ENCODE peak calls at places on chromosome 2, in nine cellular contexts. K is prostate gland, E is transverse colon, G is spleen, L is HL-60, D is sigmoid colon, V is suprapubic skin, C is esophagus muscularis mucosa, P is endothelial cell of umbilical vein. Y is an unnamed sample.

GRCh38 chr2:31386172-31386571 is 28.4 kb downstream of the XDH start:
- DNase-seq in K (no peak), E (no peak), G (no peak), L (no peak), D (no peak), V (no peak), C (peak), P (no peak), Y (no peak)

GRCh38 chr2:215797676-215798075 is 215.7 kb downstream of the MREG start:
- DNase-seq in K (no peak), E (no peak), G (no peak), L (no peak), D (no peak), V (no peak), C (no peak), P (no peak), Y (no peak)

GRCh38 chr2:170488807-170489206 is 226.3 kb upstream of the SP5 start:
- DNase-seq in K (no peak), E (no peak), G (no peak), L (no peak), D (no peak), V (no peak), C (no peak), P (no peak), Y (no peak)

GRCh38 chr2:101725038-101725437 is 27.5 kb downstream of the MAP4K4 start:
- DNase-seq in K (no peak), E (no peak), G (no peak), L (no peak), D (no peak), V (no peak), C (no peak), P (no peak), Y (no peak)

GRCh38 chr2:185745864-185746859 is 7.6 kb downstream of the FSIP2 start:
- DNase-seq in K (no peak), E (no peak), G (no peak), L (no peak), D (no peak), V (no peak), C (no peak), P (no peak), Y (no peak)

GRCh38 chr2:21406983-21407382 is 283.2 kb downstream of the TDRD15 start:
- DNase-seq in K (no peak), E (no peak), G (no peak), L (no peak), D (no peak), V (no peak), C (no peak), P (no peak), Y (no peak)

GRCh38 chr2:211598238-211598637 is 940.4 kb downstream of the ERBB4 start:
- DNase-seq in K (no peak), E (no peak), G (no peak), L (no peak), D (no peak), V (no peak), C (no peak), P (no peak), Y (no peak)

GRCh38 chr2:159118859-159119510 is 150.5 kb downstream of the TANC1 start:
- DNase-seq in K (no peak), E (no peak), G (no peak), L (no peak), D (no peak), V (no peak), C (no peak), P (no peak), Y (no peak)

GRCh38 chr2:229514318-229514717 is 200.0 kb downstream of the DNER start:
- DNase-seq in K (no peak), E (no peak), G (no peak), L (no peak), D (no peak), V (no peak), C (no peak), P (no peak), Y (no peak)

GRCh38 chr2:163370169-163370886 is 365.5 kb downstream of the FIGN start:
- DNase-seq in K (no peak), E (no peak), G (no peak), L (no peak), D (no peak), V (no peak), C (no peak), P (no peak), Y (no peak)

GRCh38 chr2:109715302-109715937 is 78.7 kb upstream of the RGPD5 start:
- DNase-seq in K (peak), E (peak), G (peak), L (no peak), D (peak), V (peak), C (peak), P (no peak), Y (no peak)

GRCh38 chr2:181374741-181375675 is 82.2 kb upstream of the ITGA4 start:
- DNase-seq in K (no peak), E (no peak), G (no peak), L (peak), D (no peak), V (no peak), C (no peak), P (no peak), Y (no peak)

GRCh38 chr2:85462337-85462736 is 43.8 kb downstream of the SH2D6 start:
- DNase-seq in K (no peak), E (no peak), G (peak), L (no peak), D (peak), V (no peak), C (no peak), P (no peak), Y (no peak)

GRCh38 chr2:109171444-109172334 is 42.7 kb downstream of the SH3RF3 start:
- DNase-seq in K (peak), E (peak), G (no peak), L (no peak), D (peak), V (peak), C (no peak), P (peak), Y (no peak)

GRCh38 chr2:26623541-26624497 is 17.3 kb downstream of the CIB4 start:
- DNase-seq in K (no peak), E (no peak), G (peak), L (no peak), D (peak), V (peak), C (no peak), P (no peak), Y (no peak)

GRCh38 chr2:203097735-203098134 is 83.1 kb downstream of the NBEAL1 start:
- DNase-seq in K (no peak), E (no peak), G (no peak), L (no peak), D (no peak), V (no peak), C (no peak), P (peak), Y (no peak)

GRCh38 chr2:110802213-110802932 is 70.0 kb downstream of the ACOXL start:
- DNase-seq in K (no peak), E (no peak), G (no peak), L (no peak), D (no peak), V (no peak), C (no peak), P (no peak), Y (no peak)

GRCh38 chr2:235533616-235534385 is 40.0 kb downstream of the AGAP1 start:
- DNase-seq in K (no peak), E (no peak), G (peak), L (no peak), D (no peak), V (no peak), C (no peak), P (no peak), Y (no peak)

GRCh38 chr2:12090072-12090471 is 343.6 kb downstream of the LPIN1 start:
- DNase-seq in K (no peak), E (no peak), G (no peak), L (no peak), D (no peak), V (no peak), C (no peak), P (no peak), Y (no peak)

GRCh38 chr2:233799087-233799665 is 21.0 kb downstream of the MROH2A start:
- DNase-seq in K (no peak), E (no peak), G (peak), L (no peak), D (peak), V (peak), C (no peak), P (no peak), Y (no peak)

GRCh38 chr2:98654702-98655488 is 46.5 kb downstream of the UNC50 start:
- DNase-seq in K (no peak), E (no peak), G (no peak), L (no peak), D (no peak), V (no peak), C (no peak), P (peak), Y (no peak)

GRCh38 chr2:142742301-142743214 is 134.9 kb upstream of the KYNU start:
- DNase-seq in K (no peak), E (no peak), G (no peak), L (no peak), D (no peak), V (no peak), C (no peak), P (no peak), Y (peak)

GRCh38 chr2:38274286-38275276 is 102.5 kb downstream of the ATL2 start:
- DNase-seq in K (peak), E (no peak), G (no peak), L (peak), D (no peak), V (no peak), C (no peak), P (peak), Y (peak)

GRCh38 chr2:239065537-239065936 is 217.7 kb downstream of the TWIST2 start:
- DNase-seq in K (no peak), E (no peak), G (peak), L (no peak), D (no peak), V (no peak), C (no peak), P (no peak), Y (no peak)

GRCh38 chr2:29322011-29322410 is 206.8 kb downstream of the CLIP4 start:
- DNase-seq in K (no peak), E (no peak), G (no peak), L (no peak), D (no peak), V (no peak), C (no peak), P (no peak), Y (peak)

GRCh38 chr2:189698020-189698887 is 23.8 kb downstream of the ANKAR start:
- DNase-seq in K (peak), E (peak), G (no peak), L (no peak), D (no peak), V (no peak), C (no peak), P (peak), Y (no peak)

GRCh38 chr2:60565472-60565871 is 12.0 kb upstream of the BCL11A start:
- DNase-seq in K (no peak), E (peak), G (no peak), L (no peak), D (no peak), V (no peak), C (no peak), P (no peak), Y (peak)

GRCh38 chr2:20577495-20578235 is 73.2 kb downstream of the HS1BP3 start:
- DNase-seq in K (peak), E (no peak), G (peak), L (no peak), D (no peak), V (peak), C (no peak), P (peak), Y (no peak)

GRCh38 chr2:110677080-110677479 is 783 bp downstream of the BUB1 start:
- DNase-seq in K (no peak), E (no peak), G (no peak), L (no peak), D (no peak), V (no peak), C (no peak), P (peak), Y (no peak)

GRCh38 chr2:205776139-205776538 is 93.8 kb downstream of the NRP2 start:
- DNase-seq in K (no peak), E (peak), G (no peak), L (peak), D (no peak), V (no peak), C (no peak), P (no peak), Y (no peak)

GRCh38 chr2:27703638-27704341 is 40.1 kb downstream of the SLC4A1AP start:
- DNase-seq in K (peak), E (peak), G (peak), L (peak), D (peak), V (peak), C (peak), P (peak), Y (peak)

GRCh38 chr2:72893594-72894319 is 6.5 kb downstream of the SPR start:
- DNase-seq in K (no peak), E (peak), G (no peak), L (peak), D (no peak), V (no peak), C (no peak), P (peak), Y (peak)

GRCh38 chr2:20625491-20625919 is 25.4 kb downstream of the HS1BP3 start:
- DNase-seq in K (peak), E (no peak), G (peak), L (no peak), D (peak), V (peak), C (no peak), P (no peak), Y (no peak)

GRCh38 chr2:73163522-73164367 is 38.6 kb upstream of the NOTO start:
- DNase-seq in K (peak), E (peak), G (peak), L (no peak), D (peak), V (peak), C (peak), P (peak), Y (peak)

GRCh38 chr2:24351981-24352380 is 8.4 kb downstream of the ITSN2 start:
- DNase-seq in K (no peak), E (no peak), G (no peak), L (no peak), D (no peak), V (no peak), C (no peak), P (no peak), Y (no peak)
- H3K4me3 ChIP-seq in K (no peak), E (no peak), G (no peak), L (no peak), D (no peak), V (no peak), C (no peak), P (no peak), Y (no peak)

GRCh38 chr2:44166096-44166495 is 2.6 kb upstream of the PPM1B start:
- DNase-seq in K (no peak), E (no peak), G (peak), L (no peak), D (no peak), V (no peak), C (no peak), P (no peak), Y (no peak)

GRCh38 chr2:44167908-44168683 is 579 bp upstream of the PPM1B start:
- DNase-seq in K (peak), E (peak), G (peak), L (peak), D (peak), V (peak), C (peak), P (peak), Y (peak)

GRCh38 chr2:44169155-44169898 is 652 bp downstream of the PPM1B start:
- DNase-seq in K (peak), E (peak), G (no peak), L (no peak), D (peak), V (no peak), C (no peak), P (peak), Y (no peak)

GRCh38 chr2:44168684-44169154 is at the start of gene PPM1B:
- DNase-seq in K (peak), E (peak), G (peak), L (no peak), D (peak), V (peak), C (no peak), P (no peak), Y (no peak)

DNA sequence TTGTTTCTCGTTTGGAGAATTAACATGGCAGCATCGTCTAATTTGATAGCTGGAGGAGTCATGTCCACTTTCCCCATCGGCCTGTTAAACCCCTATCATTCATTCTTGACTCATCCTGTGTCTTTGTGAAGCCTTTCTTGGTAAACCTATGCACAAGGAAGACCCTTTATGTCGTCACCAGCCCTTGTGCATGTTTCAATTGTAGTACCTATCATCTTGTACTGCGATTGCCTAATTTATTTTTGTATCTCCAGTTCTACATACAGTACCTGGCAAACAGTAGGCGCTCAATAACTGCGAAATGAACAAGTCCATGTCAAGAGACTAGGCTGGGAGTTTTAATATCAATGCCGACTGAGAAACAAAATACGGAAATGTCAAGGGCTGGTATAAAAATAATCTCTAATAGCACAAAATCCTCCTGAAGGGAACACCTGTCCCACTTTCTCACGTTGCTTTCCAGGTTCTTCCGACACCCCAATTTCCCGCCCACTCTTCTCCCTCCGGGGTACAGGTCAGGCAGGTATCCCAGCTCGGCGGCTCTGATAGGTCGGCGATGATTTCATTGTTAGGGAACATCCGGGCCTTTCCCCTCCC is 1.3 kb upstream of the PPM1B start:
- DNase-seq in K (no peak), E (no peak), G (no peak), L (no peak), D (no peak), V (no peak), C (no peak), P (no peak), Y (no peak)
- TF ChIP-seq POLR2AphosphoS5 in K (no peak), E (no peak), G (no peak), L (no peak), D (no peak), V (no peak), C (no peak), P (no peak), Y (no peak)

GRCh38 chr2:168203762-168204693 is 43.4 kb downstream of the STK39 start:
- DNase-seq in K (no peak), E (no peak), G (no peak), L (no peak), D (no peak), V (no peak), C (no peak), P (no peak), Y (no peak)
- H3K4me3 ChIP-seq in K (no peak), E (no peak), G (no peak), L (no peak), D (no peak), V (no peak), C (no peak), P (no peak), Y (no peak)

GRCh38 chr2:160388464-160389263 is 104.9 kb downstream of the RBMS1 start:
- DNase-seq in K (no peak), E (peak), G (peak), L (no peak), D (peak), V (peak), C (no peak), P (no peak), Y (no peak)

GRCh38 chr2:160387558-160388262 is 105.9 kb downstream of the RBMS1 start:
- DNase-seq in K (no peak), E (peak), G (no peak), L (no peak), D (peak), V (peak), C (no peak), P (peak), Y (no peak)

GRCh38 chr2:160392201-160392600 is 101.4 kb downstream of the RBMS1 start:
- DNase-seq in K (no peak), E (no peak), G (no peak), L (no peak), D (no peak), V (no peak), C (no peak), P (peak), Y (no peak)

GRCh38 chr2:160389875-160390274 is 103.7 kb downstream of the RBMS1 start:
- DNase-seq in K (no peak), E (no peak), G (no peak), L (no peak), D (no peak), V (no peak), C (no peak), P (no peak), Y (no peak)

GRCh38 chr2:160390544-160391258 is 102.9 kb downstream of the RBMS1 start:
- DNase-seq in K (no peak), E (no peak), G (no peak), L (no peak), D (no peak), V (no peak), C (no peak), P (no peak), Y (no peak)
- TF ChIP-seq POLR2AphosphoS5 in K (no peak), E (no peak), G (no peak), L (no peak), D (no peak), V (no peak), C (no peak), P (no peak), Y (no peak)

GRCh38 chr2:64250751-64251405 is 106.7 kb upstream of the PELI1 start:
- DNase-seq in K (no peak), E (no peak), G (no peak), L (no peak), D (no peak), V (no peak), C (no peak), P (no peak), Y (no peak)
- H3K4me3 ChIP-seq in K (no peak), E (no peak), G (no peak), L (no peak), D (no peak), V (no peak), C (no peak), P (no peak), Y (no peak)